ENCODE peak calls at places on chromosomes 12 and 14, in ten cellular contexts. M is WTC11; Y is HT1080; Z is fibroblast of mammary gland; U is transverse colon; G is CD8-positive, alpha-beta memory T cell; H is activated CD8-positive, alpha-beta memory T cell treated with anti-CD3 and anti-CD28 coated beads, Interleukin-2, amount 50 U/mL, for 4 hours; K is HCT116; P is fibroblast of pulmonary artery; C is GDM1. F is an unnamed sample.

GRCh38 chr12:79331870-79332269 is 358.9 kb downstream of the PAWR start:
- DNase-seq in M (no peak), Y (no peak), Z (no peak), U (no peak), G (no peak), H (no peak), K (no peak), P (peak), C (no peak), F (peak)

GRCh38 chr12:124884587-124885438 is 21.1 kb upstream of the SCARB1 start:
- DNase-seq in M (peak), Y (no peak), Z (no peak), U (peak), G (no peak), H (no peak), K (no peak), P (no peak), C (no peak), F (no peak)

GRCh38 chr12:102441077-102441596 is 39.2 kb downstream of the IGF1 start:
- DNase-seq in M (no peak), Y (no peak), Z (no peak), U (no peak), G (no peak), H (no peak), K (no peak), P (peak), C (no peak), F (peak)

GRCh38 chr12:31388713-31389112 is 62.8 kb upstream of the SINHCAF start:
- DNase-seq in M (no peak), Y (no peak), Z (no peak), U (no peak), G (no peak), H (no peak), K (no peak), P (no peak), C (no peak), F (no peak)

GRCh38 chr12:112537710-112538396 is 119.1 kb downstream of the PTPN11 start:
- DNase-seq in M (peak), Y (peak), Z (no peak), U (no peak), G (no peak), H (no peak), K (peak), P (peak), C (peak), F (no peak)

GRCh38 chr12:2243275-2243674 is 190.5 kb downstream of the CACNA1C start:
- DNase-seq in M (no peak), Y (no peak), Z (peak), U (no peak), G (no peak), H (no peak), K (no peak), P (no peak), C (no peak), F (no peak)

GRCh38 chr14:52131640-52132320 is 62.9 kb upstream of the NID2 start:
- DNase-seq in M (peak), Y (peak), Z (peak), U (peak), G (peak), H (peak), K (peak), P (peak), C (peak), F (peak)

GRCh38 chr12:104697186-104697585 is 240.4 kb downstream of the CHST11 start:
- DNase-seq in M (no peak), Y (no peak), Z (peak), U (no peak), G (no peak), H (no peak), K (no peak), P (no peak), C (no peak), F (no peak)

GRCh38 chr12:120684523-120684932 is 2.4 kb upstream of the MLEC start:
- DNase-seq in M (no peak), Y (peak), Z (peak), U (no peak), G (no peak), H (no peak), K (no peak), P (peak), C (no peak), F (peak)

GRCh38 chr14:88983755-88984154 is 159.3 kb downstream of the TTC8 start:
- DNase-seq in M (no peak), Y (peak), Z (peak), U (no peak), G (no peak), H (no peak), K (no peak), P (peak), C (no peak), F (peak)

GRCh38 chr14:37179896-37180502 is 7.6 kb upstream of the SLC25A21 start:
- DNase-seq in M (no peak), Y (peak), Z (peak), U (no peak), G (no peak), H (no peak), K (no peak), P (no peak), C (no peak), F (no peak)

GRCh38 chr12:47112679-47113078 is 32.9 kb upstream of the AMIGO2 start:
- DNase-seq in M (no peak), Y (no peak), Z (no peak), U (no peak), G (no peak), H (no peak), K (no peak), P (no peak), C (no peak), F (no peak)

GRCh38 chr14:38507299-38507698 is 251.4 kb upstream of the CLEC14A start:
- DNase-seq in M (no peak), Y (no peak), Z (no peak), U (no peak), G (no peak), H (no peak), K (no peak), P (no peak), C (no peak), F (no peak)

GRCh38 chr12:57832966-57833365 is 13.6 kb downstream of the CTDSP2 start:
- DNase-seq in M (no peak), Y (no peak), Z (no peak), U (no peak), G (no peak), H (no peak), K (no peak), P (no peak), C (no peak), F (no peak)

GRCh38 chr12:17918013-17918412 is 172.0 kb downstream of the RERGL start:
- DNase-seq in M (no peak), Y (no peak), Z (peak), U (no peak), G (no peak), H (no peak), K (no peak), P (no peak), C (no peak), F (no peak)

GRCh38 chr12:83451189-83451588 is 764.5 kb downstream of the TMTC2 start:
- DNase-seq in M (no peak), Y (no peak), Z (no peak), U (no peak), G (no peak), H (no peak), K (no peak), P (no peak), C (no peak), F (no peak)

GRCh38 chr12:49201595-49202295 is 12.9 kb upstream of the TUBA1A start:
- DNase-seq in M (no peak), Y (peak), Z (peak), U (no peak), G (no peak), H (no peak), K (no peak), P (peak), C (no peak), F (peak)

GRCh38 chr12:32240210-32240609 is 133.6 kb downstream of the BICD1 start:
- DNase-seq in M (no peak), Y (peak), Z (peak), U (no peak), G (no peak), H (no peak), K (no peak), P (no peak), C (no peak), F (no peak)

GRCh38 chr14:74945852-74946658 is 9.3 kb downstream of the PGF start:
- DNase-seq in M (peak), Y (peak), Z (peak), U (peak), G (peak), H (peak), K (peak), P (peak), C (peak), F (peak)

GRCh38 chr12:42450248-42450647 is 124.3 kb downstream of the PPHLN1 start:
- DNase-seq in M (no peak), Y (peak), Z (peak), U (no peak), G (no peak), H (no peak), K (no peak), P (no peak), C (no peak), F (no peak)

GRCh38 chr14:104735830-104736642 is 12.0 kb downstream of the ADSS1 start:
- DNase-seq in M (no peak), Y (no peak), Z (no peak), U (peak), G (no peak), H (no peak), K (no peak), P (peak), C (no peak), F (peak)

GRCh38 chr14:65095633-65096205 is 6.6 kb downstream of the MAX start:
- DNase-seq in M (no peak), Y (no peak), Z (peak), U (peak), G (no peak), H (no peak), K (no peak), P (peak), C (no peak), F (peak)

GRCh38 chr14:101546706-101547105 is 14.6 kb upstream of the DIO3 start:
- DNase-seq in M (no peak), Y (no peak), Z (no peak), U (no peak), G (no peak), H (no peak), K (no peak), P (no peak), C (no peak), F (no peak)

GRCh38 chr12:132432126-132432525 is 57.8 kb upstream of the FBRSL1 start:
- DNase-seq in M (no peak), Y (no peak), Z (no peak), U (no peak), G (no peak), H (no peak), K (no peak), P (no peak), C (no peak), F (no peak)

GRCh38 chr12:50550530-50551223 is 45.9 kb downstream of the DIP2B start:
- DNase-seq in M (no peak), Y (no peak), Z (peak), U (peak), G (no peak), H (no peak), K (no peak), P (peak), C (no peak), F (peak)

GRCh38 chr12:107164392-107164791 is 71.0 kb upstream of the CRY1 start:
- DNase-seq in M (no peak), Y (no peak), Z (no peak), U (no peak), G (no peak), H (no peak), K (no peak), P (no peak), C (no peak), F (no peak)

GRCh38 chr12:129257526-129257925 is 404.2 kb downstream of the GLT1D1 start:
- DNase-seq in M (no peak), Y (peak), Z (no peak), U (no peak), G (no peak), H (no peak), K (no peak), P (no peak), C (no peak), F (no peak)

GRCh38 chr12:23543767-23544166 is 405.7 kb downstream of the SOX5 start:
- DNase-seq in M (no peak), Y (no peak), Z (no peak), U (no peak), G (no peak), H (no peak), K (no peak), P (no peak), C (no peak), F (no peak)

GRCh38 chr12:92735131-92735721 is 32.4 kb downstream of the PLEKHG7 start:
- DNase-seq in M (no peak), Y (peak), Z (peak), U (no peak), G (no peak), H (no peak), K (no peak), P (peak), C (no peak), F (peak)

GRCh38 chr14:96637521-96637920 is 135.3 kb downstream of the PAPOLA start:
- DNase-seq in M (no peak), Y (no peak), Z (no peak), U (no peak), G (no peak), H (no peak), K (no peak), P (no peak), C (no peak), F (no peak)

GRCh38 chr12:69459477-69459876 is 10.7 kb upstream of the FRS2 start:
- DNase-seq in M (no peak), Y (no peak), Z (no peak), U (no peak), G (no peak), H (no peak), K (no peak), P (no peak), C (no peak), F (no peak)

GRCh38 chr14:68013326-68013725 is 193.7 kb downstream of the RAD51B start:
- DNase-seq in M (no peak), Y (no peak), Z (no peak), U (no peak), G (no peak), H (no peak), K (no peak), P (no peak), C (no peak), F (no peak)

GRCh38 chr14:49583629-49584028 is 2.6 kb downstream of the RPS29 start:
- DNase-seq in M (no peak), Y (no peak), Z (no peak), U (no peak), G (no peak), H (no peak), K (no peak), P (no peak), C (no peak), F (no peak)

GRCh38 chr12:121189061-121189886 is 20.7 kb upstream of the P2RX4 start:
- DNase-seq in M (no peak), Y (no peak), Z (no peak), U (no peak), G (no peak), H (no peak), K (no peak), P (no peak), C (no peak), F (no peak)

F was measured in fibroblast of villous mesenchyme.